ENCODE peak calls at places on chromosomes 11 and 22, in six cellular contexts. O is naive thymus-derived CD8-positive, alpha-beta T cell; D is T-helper 1 cell; I is CD4-positive, CD25-positive, alpha-beta regulatory T cell; G is activated T-cell treated with anti-CD3 and anti-CD28 coated beads for 1 hour; Y is ACHN. Q is an unnamed sample.

GRCh38 chr11:8168485-8169257 is at the start of gene RIC3:
- DNase-seq in O (peak), D (peak), I (peak), G (peak), Y (no peak), Q (peak)

GRCh38 chr11:120546312-120547205 is 35.0 kb downstream of the GRIK4 start:
- DNase-seq in O (no peak), D (no peak), I (no peak), G (no peak), Y (peak), Q (no peak)

GRCh38 chr11:74057251-74058151 is 48.6 kb upstream of the UCP3 start:
- DNase-seq in O (no peak), D (no peak), I (no peak), G (no peak), Y (no peak), Q (no peak)

GRCh38 chr11:23563591-23563990 is 703.3 kb upstream of the CCDC179 start:
- DNase-seq in O (no peak), D (no peak), I (no peak), G (no peak), Y (no peak), Q (no peak)

GRCh38 chr11:7690648-7691047 is 15.6 kb downstream of the OVCH2 start:
- DNase-seq in O (no peak), D (no peak), I (no peak), G (no peak), Y (no peak), Q (no peak)

GRCh38 chr11:75262961-75263852 is 22.6 kb downstream of the TPBGL start:
- DNase-seq in O (no peak), D (no peak), I (no peak), G (no peak), Y (no peak), Q (no peak)

GRCh38 chr11:3008746-3009336 is 16.7 kb upstream of the NAP1L4 start:
- DNase-seq in O (no peak), D (no peak), I (no peak), G (no peak), Y (no peak), Q (no peak)

GRCh38 chr22:29152381-29153138 is 53.1 kb upstream of the EMID1 start:
- DNase-seq in O (no peak), D (no peak), I (no peak), G (no peak), Y (no peak), Q (no peak)

GRCh38 chr22:45083659-45084305 is 74.0 kb upstream of the PHF21B start:
- DNase-seq in O (no peak), D (no peak), I (no peak), G (no peak), Y (peak), Q (no peak)

GRCh38 chr11:47716692-47717091 is 1.5 kb upstream of the AGBL2 start:
- DNase-seq in O (no peak), D (no peak), I (no peak), G (no peak), Y (no peak), Q (no peak)

GRCh38 chr11:132126973-132127900 is 756.8 kb downstream of the NTM start:
- DNase-seq in O (no peak), D (no peak), I (no peak), G (no peak), Y (peak), Q (no peak)

Q was measured in immature natural killer cell.